ENCODE peak calls at places on chromosomes 6 and 20, in six cellular contexts. Y is transverse colon, T is GM10248, O is left lung, L is progenitor cell of endocrine pancreas, Z is body of pancreas. V is an unnamed sample.

GRCh38 chr6:25652007-25652515 is at the start of gene SCGN:
- DNase-seq in L (peak), T (peak), Y (peak), Z (peak), O (peak), V (peak)

GRCh38 chr6:149093643-149094042 is 223.9 kb upstream of the TAB2 start:
- DNase-seq in T (no peak), Y (no peak), L (no peak), Z (no peak), O (no peak), V (no peak)

GRCh38 chr6:72032056-72032455 is 145.7 kb downstream of the RIMS1 start:
- DNase-seq in T (no peak), Y (no peak), Z (no peak), L (no peak), O (no peak), V (no peak)

GRCh38 chr6:35544748-35545361 is 32.2 kb upstream of the TULP1 start:
- DNase-seq in T (no peak), Z (no peak), O (no peak), Y (no peak), L (no peak), V (no peak)

GRCh38 chr6:111080713-111081112 is 6.6 kb upstream of the SLC16A10 start:
- DNase-seq in Y (no peak), T (no peak), L (no peak), Z (peak), O (no peak), V (no peak)

GRCh38 chr20:53918949-53919361 is 151.4 kb downstream of the BCAS1 start:
- DNase-seq in O (no peak), Z (no peak), Y (peak), T (no peak), L (no peak), V (no peak)

GRCh38 chr6:129686941-129687627 is 22.9 kb downstream of the ARHGAP18 start:
- DNase-seq in O (no peak), L (no peak), Y (peak), Z (no peak), T (peak), V (no peak)

GRCh38 chr6:147131728-147132127 is 72.5 kb upstream of the STXBP5 start:
- DNase-seq in Z (no peak), O (no peak), L (no peak), Y (no peak), T (no peak), V (no peak)

GRCh38 chr20:24742436-24742835 is 206.6 kb upstream of the CST7 start:
- DNase-seq in L (no peak), O (no peak), T (no peak), Y (no peak), Z (no peak), V (peak)

GRCh38 chr6:15927531-15928230 is 201.2 kb upstream of the MYLIP start:
- DNase-seq in Z (no peak), T (no peak), L (no peak), Y (no peak), O (no peak), V (no peak)

GRCh38 chr20:58482416-58482815 is 32.8 kb downstream of the APCDD1L start:
- DNase-seq in T (no peak), Y (no peak), O (no peak), L (no peak), Z (no peak), V (no peak)

GRCh38 chr6:89082439-89082838 is 1.9 kb downstream of the PNRC1 start:
- DNase-seq in O (no peak), Y (no peak), T (no peak), Z (no peak), L (no peak), V (no peak)

GRCh38 chr20:53847118-53847842 is 223.1 kb downstream of the BCAS1 start:
- DNase-seq in Y (no peak), T (no peak), Z (no peak), O (no peak), L (no peak), V (no peak)

GRCh38 chr20:15976047-15976731 is 597.1 kb downstream of the KIF16B start:
- DNase-seq in T (no peak), Y (no peak), L (no peak), O (no peak), Z (no peak), V (no peak)

GRCh38 chr6:39884696-39885095 is 49.6 kb downstream of the MOCS1 start:
- DNase-seq in L (no peak), Y (no peak), T (no peak), Z (no peak), O (no peak), V (no peak)

GRCh38 chr20:21519136-21519584 is 5.3 kb upstream of the NKX2-2 start:
- DNase-seq in Y (no peak), L (no peak), T (no peak), Z (no peak), O (no peak), V (peak)

GRCh38 chr6:43951063-43951755 is 176.0 kb downstream of the MRPL14 start:
- DNase-seq in Y (peak), O (no peak), T (no peak), L (peak), Z (peak), V (peak)

GRCh38 chr6:42363906-42364859 is 87.5 kb downstream of the TRERF1 start:
- DNase-seq in T (no peak), L (no peak), Y (no peak), Z (no peak), O (no peak), V (no peak)

GRCh38 chr20:54535045-54535444 is 59.7 kb downstream of the DOK5 start:
- DNase-seq in L (no peak), Y (no peak), T (no peak), Z (no peak), O (no peak), V (no peak)

GRCh38 chr6:151523034-151523433 is 29.2 kb downstream of the CCDC170 start:
- DNase-seq in Y (no peak), Z (no peak), L (no peak), O (no peak), T (no peak), V (no peak)

DNA sequence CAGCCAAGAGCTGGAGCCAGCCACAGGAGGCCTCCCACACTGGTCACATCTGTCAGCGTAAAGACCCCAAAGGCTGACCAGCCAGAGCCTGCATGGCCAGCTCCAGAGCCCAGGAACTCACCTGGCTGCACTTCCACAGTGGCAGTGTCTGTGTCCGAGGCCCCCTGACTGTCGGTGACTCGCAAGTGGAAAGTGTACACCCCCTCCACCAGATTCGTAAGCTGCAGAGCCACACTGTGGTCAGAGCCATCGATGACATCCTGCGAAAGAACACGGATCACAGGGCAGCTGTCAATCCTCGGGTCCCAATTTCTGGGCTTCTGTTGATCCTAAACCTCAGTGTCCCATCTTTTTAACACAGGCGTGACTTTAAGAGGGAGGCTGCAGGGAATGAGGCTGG is 69.3 kb downstream of the ALDH5A1 start:
- DNase-seq in Z (no peak), T (no peak), Y (no peak), O (no peak), L (no peak), V (no peak)
- TF ChIP-seq CTCF in Z (no peak), T (no peak), Y (no peak), O (no peak), L (no peak), V (no peak)

GRCh38 chr6:108168501-108168979 is 2.7 kb downstream of the NR2E1 start:
- DNase-seq in Y (peak), L (no peak), T (peak), Z (no peak), O (no peak), V (no peak)
- TF ChIP-seq CTCF in Y (no peak), L (peak), T (peak), Z (peak), O (no peak), V (peak)

DNA sequence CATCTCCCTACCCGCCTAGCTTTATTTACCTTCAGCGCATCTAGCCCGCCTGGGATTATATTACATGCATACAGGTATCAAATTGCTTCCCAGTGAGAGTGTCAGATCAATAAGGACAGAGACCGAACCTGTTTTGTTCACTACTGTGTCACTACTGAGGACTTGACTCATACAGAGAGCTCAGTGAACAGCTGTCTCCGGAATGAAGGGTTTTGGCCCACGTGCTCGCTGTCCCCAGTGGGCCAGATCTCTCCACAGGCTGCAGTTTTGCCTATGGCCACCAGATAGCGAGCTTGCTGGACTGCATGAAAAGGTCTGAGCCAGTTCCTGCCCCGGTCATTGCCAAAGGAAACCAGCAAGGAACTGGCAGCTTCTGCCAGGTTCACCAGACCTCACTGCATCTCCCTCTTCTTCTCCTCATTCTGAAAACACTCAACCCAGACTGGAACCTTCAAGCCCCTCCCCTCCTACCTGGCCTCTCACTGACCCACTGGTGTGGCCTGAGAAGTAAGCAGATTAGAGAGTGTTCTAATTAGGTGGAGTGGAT is 150.8 kb downstream of the ZMYND8 start:
- DNase-seq in O (peak), L (peak), Y (peak), T (peak), Z (peak), V (no peak)
- TF ChIP-seq CTCF in O (peak), L (peak), Y (peak), T (peak), Z (peak), V (peak)

DNA sequence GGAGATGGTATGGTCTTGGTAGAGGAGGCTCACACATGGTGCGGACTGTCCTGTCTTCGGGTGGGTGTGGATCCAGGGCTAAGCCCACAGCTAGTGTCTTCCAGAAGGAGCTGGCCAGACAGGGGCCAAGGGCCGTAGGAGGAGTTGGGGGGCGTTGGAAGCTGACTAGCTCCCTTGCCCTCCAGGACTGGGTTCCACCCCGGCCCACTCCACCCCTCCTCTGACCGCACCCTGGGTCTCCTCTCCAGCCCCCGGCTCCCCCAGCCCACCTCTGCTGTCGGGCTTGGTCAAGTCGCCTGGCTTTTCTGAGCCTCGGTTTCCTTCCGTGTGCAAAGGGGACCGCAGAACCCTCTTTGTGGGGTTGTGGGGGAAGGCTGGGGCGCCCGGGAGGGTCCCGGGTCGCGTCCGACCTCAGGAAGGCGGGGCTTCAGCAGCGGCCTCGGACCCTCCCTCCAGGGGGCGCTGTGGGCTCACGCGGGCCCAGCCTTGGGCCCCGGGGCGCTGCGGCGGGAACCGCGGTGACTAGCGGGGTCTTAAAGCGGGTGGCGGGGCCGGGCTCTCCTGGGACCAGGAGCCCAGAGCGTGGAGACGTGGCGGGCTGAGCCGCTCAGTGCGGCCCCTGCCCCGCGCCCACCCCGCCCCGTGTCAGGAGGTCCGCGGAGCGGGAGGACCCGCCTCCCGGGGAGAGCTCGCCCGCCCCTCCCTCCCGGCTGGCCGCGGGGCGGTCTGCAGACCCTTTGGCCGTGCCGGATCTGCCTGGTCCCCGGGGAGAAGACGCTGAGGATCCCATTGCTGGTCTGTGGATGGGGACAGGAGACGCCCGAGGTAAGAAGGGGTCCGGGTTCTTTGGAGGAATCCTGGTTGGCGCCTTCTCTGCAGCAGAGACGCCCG is 5.4 kb downstream of the NPBWR2 start:
- DNase-seq in T (peak), O (no peak), L (peak), Y (peak), Z (peak), V (no peak)
- TF ChIP-seq CTCF in T (peak), O (peak), L (peak), Y (peak), Z (peak), V (peak)

DNA sequence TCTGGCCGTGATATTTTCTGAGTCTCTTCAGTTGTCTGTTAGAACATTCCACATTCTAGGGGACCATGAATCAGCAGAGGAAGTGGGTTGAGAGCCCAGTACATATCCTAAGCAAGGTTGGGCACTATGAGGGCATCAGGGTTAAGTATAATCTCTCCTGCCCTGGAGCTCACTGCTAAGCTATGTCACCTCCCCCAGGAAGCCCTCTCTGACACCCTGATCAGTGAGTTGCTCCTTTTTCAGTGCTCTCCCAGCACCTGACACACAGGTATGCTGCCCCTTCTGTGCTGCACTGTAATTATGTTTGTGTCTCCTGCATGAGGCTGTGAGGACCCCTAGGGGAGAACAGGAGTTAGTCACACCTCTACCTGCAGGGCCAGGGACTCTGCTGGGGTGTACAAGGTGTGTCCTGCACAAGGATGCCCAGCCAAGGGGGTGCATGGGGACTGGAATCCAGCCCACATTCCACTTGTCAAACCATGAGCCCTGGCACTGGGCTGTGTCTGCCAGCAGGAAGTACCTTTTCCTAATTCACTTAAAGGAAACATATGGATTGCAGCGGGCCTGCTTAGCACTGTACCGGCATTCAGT is 3.9 kb downstream of the RAB44 start:
- DNase-seq in L (no peak), Y (no peak), O (no peak), Z (no peak), T (no peak), V (no peak)
- TF ChIP-seq CTCF in L (peak), Y (no peak), O (no peak), Z (peak), T (no peak), V (no peak)

GRCh38 chr20:46937827-46938226 is 43.2 kb downstream of the EYA2 start:
- DNase-seq in O (no peak), T (no peak), Z (no peak), L (no peak), Y (no peak), V (no peak)

GRCh38 chr20:46939566-46939965 is 44.9 kb downstream of the EYA2 start:
- DNase-seq in T (no peak), Z (no peak), O (no peak), Y (no peak), L (no peak), V (no peak)

GRCh38 chr20:46940616-46941015 is 46.0 kb downstream of the EYA2 start:
- DNase-seq in Y (no peak), Z (no peak), T (no peak), L (no peak), O (no peak), V (no peak)

GRCh38 chr20:46937140-46937523 is 42.5 kb downstream of the EYA2 start:
- DNase-seq in L (no peak), Z (no peak), T (no peak), Y (no peak), O (no peak), V (no peak)

DNA sequence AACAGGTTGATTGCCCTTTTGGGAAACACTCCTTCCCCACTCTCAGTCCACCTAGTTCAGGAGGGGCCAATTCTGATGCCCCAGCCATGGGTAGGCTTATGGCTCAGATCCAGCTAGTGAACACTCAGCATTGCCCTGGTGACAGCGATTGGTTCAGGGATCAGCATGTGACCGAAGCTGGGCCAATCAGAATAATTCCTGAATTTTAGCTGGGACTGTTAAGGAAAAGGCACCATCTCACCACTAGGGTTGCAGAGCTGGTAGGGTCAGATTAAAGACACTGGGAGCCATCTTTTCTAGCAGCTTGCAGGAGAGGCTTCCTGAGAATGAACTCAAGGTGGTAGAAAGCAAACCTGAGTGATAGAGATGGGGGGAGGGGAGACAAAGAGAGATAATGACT is 44.4 kb downstream of the EYA2 start:
- DNase-seq in Z (no peak), O (no peak), T (no peak), Y (no peak), L (no peak), V (no peak)
- TF ChIP-seq CTCF in Z (no peak), O (no peak), T (no peak), Y (no peak), L (peak), V (peak)

GRCh38 chr6:3335169-3335568 is 76.4 kb downstream of the PSMG4 start:
- DNase-seq in L (no peak), Z (no peak), O (no peak), T (no peak), Y (no peak), V (no peak)
- TF ChIP-seq CTCF in L (no peak), Z (no peak), O (no peak), T (no peak), Y (no peak), V (no peak)

V was measured in type B pancreatic cell.